ENCODE peak calls at places on chromosome 16, in seven cellular contexts. X, T, C, U, E, M and F are unnamed samples.

GRCh38 chr16:67248401-67249177 is at the start of gene SLC9A5:
- DNase-seq in X (peak; percentile 75), T (peak; percentile 66), C (peak; percentile 29), U (peak; percentile 86), E (no peak), M (no peak), F (no peak)

GRCh38 chr16:4597174-4597573 is 17.5 kb downstream of the UBALD1 start:
- DNase-seq in X (no peak), T (no peak), C (no peak), U (peak; percentile 31), E (no peak), M (no peak), F (no peak)

GRCh38 chr16:57147381-57148191 is 38.3 kb downstream of the PSME3IP1 start:
- DNase-seq in X (no peak), T (no peak), C (no peak), U (peak; percentile 59), E (no peak), M (no peak), F (no peak)

GRCh38 chr16:9077001-9077809 is 14.2 kb upstream of the HAPSTR1 start:
- DNase-seq in X (no peak), T (peak; percentile 23), C (no peak), U (peak; percentile 37), E (no peak), M (peak; percentile 31), F (peak; percentile 47)

GRCh38 chr16:86735727-86736126 is 157.4 kb downstream of the FOXL1 start:
- DNase-seq in X (no peak), T (no peak), C (no peak), U (no peak), E (no peak), M (no peak), F (no peak)

GRCh38 chr16:2386990-2387389 is 42.3 kb upstream of the CCNF start:
- DNase-seq in X (peak; percentile 52), T (no peak), C (peak; percentile 68), U (no peak), E (no peak), M (peak; percentile 28), F (peak; percentile 3)

GRCh38 chr16:5330058-5330457 is 232.5 kb upstream of the EEF2KMT start:
- DNase-seq in X (no peak), T (no peak), C (no peak), U (no peak), E (no peak), M (no peak), F (no peak)

GRCh38 chr16:83310816-83311215 is 497.0 kb upstream of the HSBP1 start:
- DNase-seq in X (no peak), T (no peak), C (no peak), U (no peak), E (no peak), M (no peak), F (no peak)

GRCh38 chr16:69084301-69084700 is 21.2 kb upstream of the HAS3 start:
- DNase-seq in X (no peak), T (no peak), C (no peak), U (no peak), E (no peak), M (no peak), F (no peak)
- TF ChIP-seq JUND in X (no peak), T (no peak), C (no peak), U (no peak), E (no peak), M (no peak), F (no peak)

GRCh38 chr16:14001521-14001920 is 69.6 kb upstream of the MRTFB start:
- DNase-seq in X (no peak), T (no peak), C (no peak), U (no peak), E (no peak), M (no peak), F (no peak)

GRCh38 chr16:14004719-14005315 is 66.3 kb upstream of the MRTFB start:
- DNase-seq in X (no peak), T (no peak), C (no peak), U (no peak), E (no peak), M (no peak), F (no peak)

GRCh38 chr16:14004031-14004718 is 66.9 kb upstream of the MRTFB start:
- DNase-seq in X (no peak), T (no peak), C (no peak), U (no peak), E (no peak), M (no peak), F (no peak)

GRCh38 chr16:14002416-14002815 is 68.7 kb upstream of the MRTFB start:
- DNase-seq in X (no peak), T (no peak), C (no peak), U (no peak), E (no peak), M (no peak), F (no peak)

GRCh38 chr16:14003119-14003570 is 68.0 kb upstream of the MRTFB start:
- DNase-seq in X (peak; percentile 68), T (peak; percentile 36), C (peak; percentile 71), U (peak; percentile 81), E (no peak), M (no peak), F (no peak)
- TF ChIP-seq JUND in X (no peak), T (no peak), C (no peak), U (no peak), E (no peak), M (no peak), F (no peak)

DNA sequence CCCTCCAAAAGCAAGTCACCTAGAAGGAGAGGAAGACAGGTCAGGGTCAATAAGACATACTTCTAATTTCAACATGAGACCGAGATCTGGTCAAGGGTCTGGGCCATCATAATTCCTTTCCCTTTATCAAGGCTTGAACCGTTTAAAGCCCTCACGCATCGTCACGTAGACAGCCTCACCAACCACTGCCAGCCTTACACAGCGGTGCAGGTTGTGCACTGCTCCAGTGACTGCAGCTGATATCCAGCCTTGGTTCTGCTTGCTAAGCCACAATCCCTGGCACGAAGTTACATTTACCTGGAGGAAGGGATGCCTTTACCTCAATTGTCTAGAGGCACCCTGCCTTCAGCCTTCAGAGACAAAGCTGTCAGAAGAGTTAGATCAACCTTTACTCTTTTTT is 85.1 kb downstream of the MYH11 start:
- DNase-seq in X (no peak), T (no peak), C (no peak), U (no peak), E (no peak), M (no peak), F (no peak)
- TF ChIP-seq JUND in X (no peak), T (no peak), C (no peak), U (no peak), E (no peak), M (no peak), F (no peak)

DNA sequence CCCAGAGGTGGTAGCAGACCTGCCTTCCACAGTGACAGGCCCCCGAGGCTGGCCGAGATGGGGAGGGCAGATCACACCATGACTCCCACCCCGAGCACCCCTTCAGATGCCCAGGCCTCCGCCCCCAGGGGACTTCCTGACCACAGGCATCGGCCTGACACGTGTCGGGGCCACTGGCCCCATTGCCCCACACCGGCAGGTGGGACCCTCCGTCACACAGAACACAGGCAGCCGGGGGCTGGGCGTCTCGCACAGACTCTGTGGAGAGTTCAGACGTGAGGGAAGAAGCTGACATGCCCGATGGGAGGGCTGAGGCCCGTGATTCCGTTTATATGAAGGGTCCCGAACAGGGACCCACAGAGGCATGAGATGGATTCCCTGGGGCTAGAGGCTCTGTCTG is 51.3 kb upstream of the GNG13 start:
- DNase-seq in X (no peak), T (no peak), C (no peak), U (no peak), E (no peak), M (no peak), F (no peak)
- TF ChIP-seq JUND in X (no peak), T (no peak), C (no peak), U (no peak), E (no peak), M (no peak), F (no peak)

DNA sequence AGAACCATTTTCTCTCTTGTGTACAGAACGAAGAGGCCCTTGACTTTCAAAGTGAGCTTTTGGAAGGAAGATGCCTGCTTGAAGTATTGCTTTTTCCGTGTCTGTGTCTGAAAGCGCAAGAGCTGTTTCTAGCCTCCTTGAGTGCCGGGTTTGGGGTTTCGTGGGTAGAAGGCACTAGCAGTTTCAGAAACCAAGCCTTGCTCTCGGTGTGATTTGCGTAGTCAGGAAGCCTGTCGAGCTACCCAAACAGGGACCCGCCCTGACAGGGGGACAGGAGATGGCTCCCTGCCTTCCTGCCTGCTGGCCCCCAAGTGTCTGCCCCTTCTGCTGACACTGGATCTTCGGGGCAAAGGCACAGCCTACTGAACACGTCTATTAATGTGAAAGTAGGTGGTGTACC is 322.0 kb downstream of the MAF start:
- DNase-seq in X (no peak), T (no peak), C (no peak), U (no peak), E (no peak), M (no peak), F (no peak)
- TF ChIP-seq JUND in X (no peak), T (no peak), C (no peak), U (no peak), E (no peak), M (no peak), F (no peak)

GRCh38 chr16:15954814-15955151 is 5.4 kb downstream of the ABCC1 start:
- DNase-seq in X (no peak), T (no peak), C (no peak), U (no peak), E (no peak), M (no peak), F (no peak)
- TF ChIP-seq JUND in X (no peak), T (no peak), C (no peak), U (no peak), E (no peak), M (no peak), F (no peak)

GRCh38 chr16:87766485-87766797 is 655 bp upstream of the KLHDC4 start:
- DNase-seq in X (no peak), T (no peak), C (no peak), U (no peak), E (no peak), M (no peak), F (no peak)
- TF ChIP-seq JUND in X (no peak), T (no peak), C (no peak), U (no peak), E (no peak), M (no peak), F (no peak)